ENCODE peak calls at places on chromosome 14, in six cellular contexts. J is stomach, K is left ventricle myocardium inferior, A is tibial artery, L is psoas muscle, S is breast epithelium. E is an unnamed sample. For H3K27me3, the result is how much of the 10 kb centered on the place peaks cover.

GRCh38 chr14:89598548-89599186 is 181.6 kb upstream of the FOXN3 start:
- DNase-seq in J (no peak), K (no peak), A (no peak), L (no peak), S (no peak), E (no peak)

GRCh38 chr14:77498984-77499527 is 440 bp upstream of the ISM2 start:
- DNase-seq in J (peak), K (no peak), A (no peak), L (no peak), S (no peak), E (no peak)

GRCh38 chr14:87148655-87149054 is 844.3 kb downstream of the GALC start:
- DNase-seq in J (no peak), K (no peak), A (no peak), L (no peak), S (no peak), E (no peak)

GRCh38 chr14:51398898-51399297 is 158.9 kb downstream of the TMX1 start:
- DNase-seq in J (no peak), K (no peak), A (no peak), L (peak), S (no peak), E (no peak)

GRCh38 chr14:71398450-71398849 is 491.2 kb downstream of the PCNX1 start:
- DNase-seq in J (no peak), K (no peak), A (no peak), L (no peak), S (no peak), E (no peak)

GRCh38 chr14:92470215-92470614 is 43.4 kb upstream of the RIN3 start:
- DNase-seq in J (no peak), K (no peak), A (no peak), L (no peak), S (no peak), E (no peak)

GRCh38 chr14:39097159-39097558 is 5.9 kb downstream of the SEC23A start:
- DNase-seq in J (no peak), K (no peak), A (no peak), L (no peak), S (no peak), E (no peak)

GRCh38 chr14:68616255-68616902 is 176.5 kb downstream of the ZFP36L1 start:
- DNase-seq in J (no peak), K (no peak), A (no peak), L (no peak), S (no peak), E (no peak)

GRCh38 chr14:77067632-77068514 is 30.2 kb upstream of the CIPC start:
- DNase-seq in J (peak), K (peak), A (peak), L (peak), S (peak), E (peak)

GRCh38 chr14:28609228-28609828 is 157.3 kb upstream of the FOXG1 start:
- DNase-seq in J (peak), K (no peak), A (no peak), L (no peak), S (peak), E (peak)

GRCh38 chr14:39211109-39211741 is 22.5 kb upstream of the MIA2 start:
- DNase-seq in J (no peak), K (no peak), A (no peak), L (no peak), S (no peak), E (no peak)

GRCh38 chr14:73393375-73393774 is 65.0 kb downstream of the NUMB start:
- DNase-seq in J (no peak), K (no peak), A (no peak), L (no peak), S (no peak), E (no peak)

GRCh38 chr14:104865069-104865630 is at the start of gene CEP170B:
- DNase-seq in J (peak), K (peak), A (no peak), L (peak), S (no peak), E (no peak)

GRCh38 chr14:104752338-104752734 is 611 bp upstream of the SIVA1 start:
- DNase-seq in J (no peak), K (no peak), A (no peak), L (no peak), S (no peak), E (peak)

GRCh38 chr14:91356218-91356763 is 61.3 kb downstream of the CCDC88C start:
- DNase-seq in J (no peak), K (no peak), A (no peak), L (no peak), S (no peak), E (no peak)

GRCh38 chr14:89041245-89041585 is 216.8 kb downstream of the TTC8 start:
- DNase-seq in J (peak), K (no peak), A (peak), L (peak), S (peak), E (no peak)

GRCh38 chr14:100408350-100409015 is 85.3 kb downstream of the SLC25A47 start:
- DNase-seq in J (no peak), K (no peak), A (no peak), L (no peak), S (no peak), E (no peak)

GRCh38 chr14:54589076-54589475 is 22.1 kb downstream of the SAMD4A start:
- DNase-seq in J (no peak), K (no peak), A (no peak), L (no peak), S (no peak), E (no peak)
- H3K27ac ChIP-seq in J (no peak), K (no peak), A (no peak), L (no peak), S (no peak), E (no peak)

GRCh38 chr14:63421226-63421625 is 102.5 kb upstream of the GPHB5 start:
- DNase-seq in J (no peak), K (no peak), A (no peak), L (no peak), S (no peak), E (no peak)

GRCh38 chr14:63418020-63418419 is 99.3 kb upstream of the GPHB5 start:
- DNase-seq in J (no peak), K (no peak), A (no peak), L (no peak), S (no peak), E (no peak)

GRCh38 chr14:63426838-63427237 is 108.1 kb upstream of the GPHB5 start:
- DNase-seq in J (no peak), K (no peak), A (no peak), L (no peak), S (no peak), E (no peak)

GRCh38 chr14:63423889-63424288 is 105.2 kb upstream of the GPHB5 start:
- DNase-seq in J (no peak), K (no peak), A (no peak), L (no peak), S (no peak), E (no peak)

GRCh38 chr14:63421919-63422318 is 103.2 kb upstream of the GPHB5 start:
- DNase-seq in J (no peak), K (no peak), A (no peak), L (no peak), S (no peak), E (no peak)
- H3K27me3 ChIP-seq in J (under half), K (under half), A (under half), L (under half), S (under half), E (under half)

GRCh38 chr14:65478596-65478995 is 66.1 kb downstream of the FUT8 start:
- DNase-seq in J (no peak), K (no peak), A (no peak), L (no peak), S (no peak), E (no peak)
- H3K27ac ChIP-seq in J (no peak), K (no peak), A (no peak), L (no peak), S (no peak), E (no peak)

GRCh38 chr14:62118461-62118860 is 356.2 kb downstream of the SNAPC1 start:
- DNase-seq in J (no peak), K (no peak), A (no peak), L (no peak), S (no peak), E (no peak)
- H3K27me3 ChIP-seq in J (under half), K (half or more), A (under half), L (half or more), S (under half), E (under half)